ENCODE peak calls at places on chromosomes 16 and 17, in five cellular contexts. F, D, B, M and T are unnamed samples.
A peak's percentile ranks its signal among the peaks of the same experiment; 100 is the strongest.

GRCh38 chr17:65931246-65932149 is 260.4 kb downstream of the CEP112 start:
- DNase-seq in B (no peak), F (no peak), M (no peak), D (no peak), T (peak; percentile 55)

GRCh38 chr16:72427786-72428480 is 256.0 kb upstream of the PMFBP1 start:
- DNase-seq in F (no peak), M (no peak), D (no peak), B (no peak), T (no peak)

GRCh38 chr16:70749006-70749678 is 51.8 kb downstream of the VAC14 start:
- DNase-seq in M (no peak), D (no peak), B (no peak), F (no peak), T (no peak)

GRCh38 chr17:68684860-68685493 is 83.8 kb upstream of the FAM20A start:
- DNase-seq in M (no peak), D (peak; percentile 29), F (no peak), B (no peak), T (no peak)

GRCh38 chr16:76784530-76784929 is 406.5 kb upstream of the MON1B start:
- DNase-seq in M (no peak), B (no peak), D (no peak), F (no peak), T (no peak)

GRCh38 chr17:48690655-48691054 is 31.7 kb downstream of the PRAC1 start:
- DNase-seq in M (no peak), B (no peak), D (no peak), F (no peak), T (no peak)

GRCh38 chr16:19701091-19701490 is 16.9 kb downstream of the KNOP1 start:
- DNase-seq in F (no peak), M (no peak), B (no peak), D (no peak), T (no peak)

GRCh38 chr17:66582373-66583111 is 252.4 kb upstream of the CACNG5 start:
- DNase-seq in F (no peak), M (no peak), D (no peak), B (no peak), T (no peak)

GRCh38 chr16:49345829-49346228 is 27.8 kb upstream of the C16orf78 start:
- DNase-seq in M (no peak), D (no peak), F (no peak), B (peak; percentile 81), T (no peak)

GRCh38 chr16:57795431-57795878 is 6.8 kb downstream of the KIFC3 start:
- DNase-seq in D (peak; percentile 62), F (no peak), B (peak; percentile 41), M (no peak), T (peak; percentile 41)

GRCh38 chr17:57527437-57528083 is 217.5 kb downstream of the CCDC182 start:
- DNase-seq in M (no peak), D (no peak), B (no peak), F (no peak), T (no peak)

GRCh38 chr16:48136547-48137360 is 19.0 kb downstream of the ABCC12 start:
- DNase-seq in B (no peak), D (peak; percentile 60), M (no peak), F (no peak), T (no peak)

GRCh38 chr17:36697907-36698526 is 96.6 kb downstream of the MRM1 start:
- DNase-seq in F (no peak), D (peak; percentile 23), M (no peak), B (peak; percentile 67), T (no peak)

GRCh38 chr17:64772845-64773299 is 110.8 kb upstream of the SMURF2 start:
- DNase-seq in D (no peak), M (no peak), F (no peak), B (no peak), T (no peak)

GRCh38 chr17:17994770-17995169 is 22.1 kb downstream of the DRC3 start:
- DNase-seq in D (no peak), M (no peak), B (no peak), F (no peak), T (no peak)

GRCh38 chr16:70395345-70395901 is 43.5 kb downstream of the ST3GAL2 start:
- DNase-seq in F (no peak), D (peak; percentile 50), M (peak; percentile 16), B (peak; percentile 77), T (peak; percentile 63)

GRCh38 chr17:63930951-63931575 is 1.1 kb downstream of the CD79B start:
- DNase-seq in B (peak; percentile 50), F (peak; percentile 31), D (no peak), M (no peak), T (peak; percentile 77)

GRCh38 chr17:7894226-7894625 is 5.6 kb downstream of the CHD3 start:
- DNase-seq in M (no peak), B (no peak), D (no peak), F (no peak), T (no peak)

GRCh38 chr17:37610971-37611370 is 1.8 kb upstream of the SYNRG start:
- DNase-seq in D (no peak), M (no peak), B (no peak), F (no peak), T (no peak)

GRCh38 chr17:30495586-30495985 is 18.4 kb downstream of the GOSR1 start:
- DNase-seq in F (no peak), M (no peak), B (no peak), D (no peak), T (no peak)

DNA sequence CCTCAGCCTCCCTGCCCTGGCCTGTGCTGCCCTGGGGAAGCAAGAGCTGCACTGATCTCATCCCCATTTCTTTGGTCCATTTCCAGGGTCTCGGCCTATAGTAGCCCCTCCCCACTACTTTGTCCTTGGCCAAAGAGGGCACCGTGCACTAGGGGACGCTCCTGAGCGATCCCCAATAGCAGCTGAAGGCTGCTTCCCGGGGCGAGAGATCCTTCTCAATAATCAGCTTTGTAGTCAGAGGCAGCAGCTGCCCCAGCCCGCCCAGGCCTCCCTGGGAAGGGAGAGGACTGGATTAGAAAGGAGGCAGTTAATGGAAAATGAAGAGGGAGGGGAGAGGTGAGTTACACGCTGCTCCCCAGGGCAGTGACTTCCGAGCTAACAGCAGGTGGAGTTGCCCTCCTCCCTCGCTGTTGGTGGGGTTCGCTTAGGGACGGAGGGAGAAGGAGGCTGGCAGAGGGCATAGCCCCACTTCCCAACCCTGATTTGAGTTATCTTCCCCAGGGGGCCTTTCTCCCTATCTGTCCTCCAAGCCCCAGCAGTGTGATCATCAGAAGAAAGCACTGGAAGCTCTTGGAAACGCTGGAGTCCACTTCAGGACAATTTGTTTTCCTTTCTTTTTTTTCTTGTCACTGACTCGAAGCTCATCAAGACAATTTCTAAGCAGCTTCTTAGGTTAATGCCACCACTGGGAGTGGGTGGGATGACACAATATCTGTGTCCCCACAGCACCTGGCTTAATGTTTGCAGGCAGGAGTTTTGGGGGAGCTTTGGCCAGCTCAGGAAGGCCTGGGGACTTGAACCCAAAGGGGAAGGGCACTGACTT is 2.6 kb downstream of the MXRA7 start:
- DNase-seq in D (no peak), M (no peak), F (no peak), B (peak; percentile 67), T (peak; percentile 53)
- TF ChIP-seq CTCF in D (peak; percentile 44), M (peak; percentile 66), F (peak; percentile 4), B (peak; percentile 59), T (peak; percentile 51)

GRCh38 chr17:80755650-80756405 is 211.2 kb downstream of the RPTOR start:
- DNase-seq in B (no peak), F (no peak), M (no peak), D (no peak), T (no peak)
- TF ChIP-seq CTCF in B (no peak), F (no peak), M (peak; percentile 63), D (peak; percentile 25), T (peak; percentile 6)

GRCh38 chr16:12337776-12338655 is 361.5 kb downstream of the SNX29 start:
- DNase-seq in F (no peak), B (no peak), D (no peak), M (no peak), T (no peak)

GRCh38 chr16:12339686-12340085 is 363.2 kb downstream of the SNX29 start:
- DNase-seq in B (no peak), D (no peak), M (peak; percentile 74), F (no peak), T (no peak)

GRCh38 chr16:12341966-12342365 is 365.4 kb downstream of the SNX29 start:
- DNase-seq in M (peak; percentile 35), F (no peak), D (no peak), B (no peak), T (no peak)

GRCh38 chr16:12341423-12341822 is 364.9 kb downstream of the SNX29 start:
- DNase-seq in B (no peak), M (peak; percentile 87), F (no peak), D (peak; percentile 7), T (no peak)

GRCh38 chr16:12340151-12340733 is 363.7 kb downstream of the SNX29 start:
- DNase-seq in M (peak; percentile 80), F (no peak), B (no peak), D (peak; percentile 37), T (no peak)
- TF ChIP-seq CTCF in M (peak; percentile 84), F (peak; percentile 17), B (peak; percentile 17), D (peak; percentile 36), T (peak; percentile 50)

DNA sequence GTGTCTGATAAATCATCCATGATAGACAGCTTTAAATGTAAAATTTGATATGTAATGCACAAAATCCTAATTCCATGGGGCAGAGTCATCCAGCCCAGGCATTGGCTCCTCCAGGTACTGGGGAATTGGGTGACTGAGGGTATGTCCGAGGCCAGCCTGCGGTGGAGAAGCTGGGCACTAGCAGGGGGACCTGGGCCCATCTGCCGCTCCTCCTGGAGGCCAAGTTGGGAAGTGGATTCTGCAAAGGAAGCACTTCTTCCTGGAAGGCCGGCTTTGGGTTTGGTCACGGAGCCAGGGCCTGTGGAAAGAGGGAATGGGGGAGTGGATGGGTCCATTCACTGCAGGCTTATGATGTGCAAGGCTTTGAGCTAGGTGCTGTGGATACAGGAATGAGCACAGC is 85.8 kb downstream of the GNAO1 start:
- DNase-seq in M (no peak), D (no peak), F (no peak), B (peak; percentile 51), T (no peak)
- TF ChIP-seq CTCF in M (peak; percentile 60), D (peak; percentile 18), F (no peak), B (peak; percentile 46), T (peak; percentile 21)

GRCh38 chr17:81289627-81290026 is 5.5 kb downstream of the SLC38A10 start:
- DNase-seq in M (no peak), D (no peak), B (no peak), F (no peak), T (no peak)
- TF ChIP-seq CTCF in M (peak; percentile 35), D (no peak), B (no peak), F (no peak), T (no peak)

DNA sequence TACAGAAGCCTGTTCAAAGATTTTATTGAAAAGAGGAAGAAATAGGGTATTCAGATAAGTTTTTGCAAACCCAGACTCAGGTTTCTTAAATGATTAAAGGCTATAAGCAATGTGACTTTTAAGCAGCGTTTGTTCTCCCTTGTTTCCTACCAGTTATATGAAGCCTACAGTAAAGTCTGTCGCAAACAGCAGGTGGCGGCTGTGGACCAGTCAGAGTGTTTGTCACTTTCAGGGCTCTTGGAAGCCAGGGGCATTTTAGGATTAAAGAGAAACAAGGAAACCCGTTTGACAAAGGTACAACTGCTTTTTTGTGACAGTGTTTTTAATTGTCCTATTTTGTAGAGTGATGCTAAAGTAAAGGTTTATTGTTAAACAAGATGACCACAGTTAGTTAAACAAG is 7.7 kb upstream of the RARA start:
- DNase-seq in B (no peak), M (no peak), D (no peak), F (no peak), T (no peak)
- TF ChIP-seq CTCF in B (peak; percentile 11), M (peak; percentile 39), D (no peak), F (no peak), T (peak; percentile 51)

GRCh38 chr16:4200000-4200780 is 41.7 kb downstream of the SRL start:
- DNase-seq in D (peak; percentile 68), M (peak; percentile 58), F (peak; percentile 76), B (peak; percentile 77), T (peak; percentile 61)
- TF ChIP-seq CTCF in D (peak; percentile 84), M (peak; percentile 83), F (peak; percentile 76), B (peak; percentile 54), T (peak; percentile 76)

GRCh38 chr17:6843241-6843890 is 11.8 kb upstream of the TEKT1 start:
- DNase-seq in M (peak; percentile 38), D (peak; percentile 76), F (no peak), B (no peak), T (no peak)
- TF ChIP-seq CTCF in M (peak; percentile 85), D (peak; percentile 46), F (peak; percentile 36), B (peak; percentile 65), T (peak; percentile 71)